ENCODE peak calls at places on chromosomes 5 and 9, in ten cellular contexts. F is activated naive CD8-positive, alpha-beta T cell treated with anti-CD3 and anti-CD28 coated beads, Interleukin-2, amount 50 U/mL, for 24 hours; D is NAMALWA; G is midbrain; X is A673; V is cardiac muscle cell; L is HCT116; P is heart left ventricle; J is fibroblast of mammary gland; T is T-helper 1 cell. O is an unnamed sample.

GRCh38 chr5:140113180-140113698 is 670 bp upstream of the PURA start:
- DNase-seq in F (peak; percentile 39), D (peak; percentile 53), G (no peak), X (no peak), V (no peak), L (no peak), P (peak; percentile 30), J (no peak), T (no peak), O (no peak)

GRCh38 chr9:20015427-20015931 is 226.6 kb upstream of the SLC24A2 start:
- DNase-seq in F (no peak), D (peak; percentile 32), G (no peak), X (peak; percentile 93), V (no peak), L (no peak), P (no peak), J (no peak), T (peak; percentile 47), O (no peak)

GRCh38 chr9:84122572-84122971 is 142.0 kb downstream of the RMI1 start:
- DNase-seq in F (no peak), D (no peak), G (no peak), X (no peak), V (no peak), L (no peak), P (no peak), J (no peak), T (no peak), O (no peak)

GRCh38 chr5:65203746-65204145 is 278.0 kb downstream of the ADAMTS6 start:
- DNase-seq in F (no peak), D (no peak), G (no peak), X (no peak), V (peak; percentile 78), L (no peak), P (no peak), J (peak; percentile 94), T (no peak), O (no peak)

GRCh38 chr9:124699575-124699974 is 71.5 kb downstream of the NR6A1 start:
- DNase-seq in F (no peak), D (no peak), G (no peak), X (no peak), V (no peak), L (no peak), P (no peak), J (no peak), T (no peak), O (no peak)

GRCh38 chr5:115857621-115858349 is 16.1 kb downstream of the AP3S1 start:
- DNase-seq in F (no peak), D (no peak), G (no peak), X (peak; percentile 89), V (peak; percentile 36), L (no peak), P (no peak), J (peak; percentile 32), T (no peak), O (no peak)

GRCh38 chr9:130570200-130570599 is 9.2 kb upstream of the FUBP3 start:
- DNase-seq in F (no peak), D (no peak), G (no peak), X (peak; percentile 32), V (peak; percentile 46), L (peak; percentile 13), P (no peak), J (peak; percentile 46), T (no peak), O (no peak)

GRCh38 chr5:172065431-172066065 is 59.1 kb upstream of the FBXW11 start:
- DNase-seq in F (no peak), D (no peak), G (no peak), X (no peak), V (peak; percentile 36), L (no peak), P (no peak), J (peak; percentile 39), T (no peak), O (no peak)

GRCh38 chr9:89879276-89879675 is 274.5 kb downstream of the GADD45G start:
- DNase-seq in F (no peak), D (no peak), G (no peak), X (no peak), V (no peak), L (no peak), P (no peak), J (no peak), T (no peak), O (no peak)

GRCh38 chr9:72089461-72090130 is 29.2 kb upstream of the C9orf57 start:
- DNase-seq in F (no peak), D (no peak), G (no peak), X (no peak), V (no peak), L (no peak), P (no peak), J (no peak), T (no peak), O (no peak)

GRCh38 chr5:78102498-78102897 is 192.0 kb downstream of the AP3B1 start:
- DNase-seq in F (no peak), D (no peak), G (no peak), X (no peak), V (no peak), L (no peak), P (no peak), J (no peak), T (no peak), O (no peak)

GRCh38 chr5:36943584-36943983 is 67.0 kb downstream of the NIPBL start:
- DNase-seq in F (no peak), D (no peak), G (peak; percentile 4), X (no peak), V (no peak), L (no peak), P (no peak), J (no peak), T (no peak), O (no peak)

GRCh38 chr9:113548221-113549041 is 84.9 kb downstream of the RGS3 start:
- DNase-seq in F (peak; percentile 51), D (no peak), G (peak; percentile 64), X (no peak), V (peak; percentile 91), L (no peak), P (peak; percentile 77), J (no peak), T (no peak), O (no peak)

GRCh38 chr9:69943146-69943545 is 100.5 kb upstream of the MAMDC2 start:
- DNase-seq in F (no peak), D (no peak), G (no peak), X (no peak), V (no peak), L (no peak), P (no peak), J (peak; percentile 51), T (no peak), O (no peak)

GRCh38 chr5:130964238-130965192 is 200.5 kb downstream of the HINT1 start:
- DNase-seq in F (no peak), D (no peak), G (no peak), X (no peak), V (no peak), L (no peak), P (no peak), J (peak; percentile 53), T (no peak), O (no peak)

GRCh38 chr5:138654281-138654867 is 79.2 kb upstream of the HSPA9 start:
- DNase-seq in F (peak; percentile 79), D (peak; percentile 24), G (no peak), X (no peak), V (peak; percentile 42), L (no peak), P (no peak), J (peak; percentile 75), T (peak; percentile 83), O (no peak)

GRCh38 chr9:121896545-121896943 is 196.6 kb downstream of the TTLL11 start:
- DNase-seq in F (no peak), D (no peak), G (no peak), X (no peak), V (no peak), L (no peak), P (no peak), J (peak; percentile 43), T (no peak), O (no peak)

GRCh38 chr5:179699640-179700298 is 1.0 kb downstream of the CANX start:
- DNase-seq in F (peak; percentile 53), D (peak; percentile 63), G (no peak), X (peak; percentile 27), V (peak; percentile 40), L (no peak), P (no peak), J (peak; percentile 42), T (peak; percentile 64), O (no peak)

GRCh38 chr5:98464737-98465330 is 308.6 kb upstream of the RGMB start:
- DNase-seq in F (no peak), D (peak; percentile 26), G (no peak), X (no peak), V (no peak), L (no peak), P (no peak), J (no peak), T (no peak), O (no peak)

GRCh38 chr5:8864053-8864452 is 681.8 kb downstream of the SEMA5A start:
- DNase-seq in F (no peak), D (peak; percentile 55), G (no peak), X (no peak), V (peak; percentile 35), L (no peak), P (no peak), J (peak; percentile 59), T (no peak), O (no peak)

GRCh38 chr9:93451762-93452709 is 551 bp downstream of the FAM120A start:
- DNase-seq in F (peak; percentile 56), D (peak; percentile 50), G (peak; percentile 36), X (peak; percentile 33), V (peak; percentile 54), L (no peak), P (peak; percentile 51), J (no peak), T (peak; percentile 53), O (no peak)

GRCh38 chr5:127400946-127401670 is 110.5 kb downstream of the MEGF10 start:
- DNase-seq in F (no peak), D (no peak), G (no peak), X (no peak), V (no peak), L (no peak), P (no peak), J (no peak), T (no peak), O (no peak)

GRCh38 chr9:112174965-112175795 is at the start of gene SUSD1:
- DNase-seq in F (peak; percentile 38), D (peak; percentile 19), G (no peak), X (peak; percentile 47), V (peak; percentile 32), L (no peak), P (peak; percentile 46), J (no peak), T (peak; percentile 15), O (no peak)

GRCh38 chr9:95874989-95875304 is 544 bp upstream of the ERCC6L2 start:
- DNase-seq in F (peak; percentile 75), D (peak; percentile 45), G (peak; percentile 61), X (peak; percentile 53), V (peak; percentile 54), L (no peak), P (peak; percentile 62), J (peak; percentile 54), T (peak; percentile 60), O (no peak)

GRCh38 chr5:171629221-171630005 is 156.2 kb upstream of the SMIM23 start:
- DNase-seq in F (no peak), D (peak; percentile 19), G (no peak), X (no peak), V (no peak), L (peak; percentile 6), P (no peak), J (peak; percentile 34), T (no peak), O (no peak)

GRCh38 chr9:106927916-106928315 is 65.0 kb downstream of the ZNF462 start:
- DNase-seq in F (no peak), D (no peak), G (no peak), X (no peak), V (peak; percentile 76), L (no peak), P (no peak), J (peak; percentile 80), T (no peak), O (no peak)

GRCh38 chr5:54226215-54226614 is 84.2 kb downstream of the ARL15 start:
- DNase-seq in F (no peak), D (no peak), G (no peak), X (no peak), V (no peak), L (no peak), P (no peak), J (no peak), T (no peak), O (no peak)

GRCh38 chr5:107486489-107486888 is 184.2 kb downstream of the EFNA5 start:
- DNase-seq in F (peak; percentile 36), D (no peak), G (no peak), X (no peak), V (peak; percentile 63), L (peak; percentile 36), P (no peak), J (peak; percentile 83), T (peak; percentile 74), O (no peak)